ENCODE peak calls at places on chromosomes 5 and 9, in six cellular contexts. C, Z, D, L, F and H are unnamed samples.

GRCh38 chr9:123511326-123511974 is 155.5 kb downstream of the CRB2 start:
- DNase-seq in F (no peak), Z (no peak), C (no peak), L (no peak), D (no peak), H (peak)

GRCh38 chr9:126371007-126371870 is 44.6 kb downstream of the MVB12B start:
- DNase-seq in Z (no peak), F (no peak), D (no peak), L (no peak), C (no peak), H (no peak)

GRCh38 chr9:69885474-69885929 is 64.9 kb downstream of the CFAP95 start:
- DNase-seq in Z (peak), C (no peak), L (no peak), D (no peak), F (no peak), H (no peak)

GRCh38 chr9:115167175-115167574 is 49.2 kb upstream of the TNC start:
- DNase-seq in L (no peak), D (no peak), F (no peak), C (peak), Z (no peak), H (no peak)

GRCh38 chr5:172405226-172405625 is 49.1 kb downstream of the SH3PXD2B start:
- DNase-seq in C (no peak), Z (no peak), F (no peak), L (no peak), D (no peak), H (no peak)

GRCh38 chr5:136439367-136439766 is 74.0 kb upstream of the TRPC7 start:
- DNase-seq in L (no peak), F (no peak), C (no peak), D (no peak), Z (no peak), H (no peak)

GRCh38 chr9:76180541-76180940 is 213.7 kb downstream of the RFK start:
- DNase-seq in D (no peak), C (peak), Z (no peak), F (no peak), L (no peak), H (no peak)

GRCh38 chr9:6007770-6008168 is 7.7 kb downstream of the RANBP6 start:
- DNase-seq in C (peak), L (peak), D (peak), F (peak), Z (peak), H (peak)

GRCh38 chr5:35830587-35830986 is 26.1 kb upstream of the IL7R start:
- DNase-seq in C (no peak), F (no peak), D (no peak), Z (no peak), L (no peak), H (no peak)

GRCh38 chr5:62600560-62601252 is 22.1 kb downstream of the LRRC70 start:
- DNase-seq in D (no peak), Z (peak), C (peak), F (no peak), L (no peak), H (no peak)

GRCh38 chr5:168046163-168046562 is 245.3 kb upstream of the WWC1 start:
- DNase-seq in F (no peak), C (no peak), L (no peak), D (no peak), Z (no peak), H (no peak)

GRCh38 chr5:10854526-10855277 is 93.7 kb upstream of the DAP start:
- DNase-seq in F (no peak), D (no peak), L (no peak), Z (no peak), C (peak), H (no peak)
- TF ChIP-seq CTCF in F (no peak), D (no peak), L (no peak), Z (no peak), C (no peak), H (no peak)

DNA sequence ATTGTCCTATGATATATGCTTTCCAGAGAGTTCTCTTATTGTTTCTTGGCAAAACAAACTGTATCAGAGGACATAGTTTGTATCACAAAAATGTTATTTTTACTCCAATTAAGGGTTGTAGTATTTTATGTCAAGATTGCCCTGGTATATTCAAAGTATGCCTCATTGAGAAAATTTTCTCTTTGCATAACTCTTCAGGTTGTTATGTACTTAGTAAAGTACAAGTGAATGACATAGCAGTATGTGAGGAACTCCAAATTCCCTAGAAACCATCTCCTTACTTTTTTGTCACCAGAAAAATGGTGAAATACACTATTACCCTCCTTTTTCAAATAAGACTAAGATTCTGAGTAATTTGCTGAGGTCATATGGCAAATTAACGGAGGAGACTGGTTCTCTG is 355.3 kb downstream of the NFIB start:
- DNase-seq in L (no peak), D (no peak), Z (no peak), F (no peak), C (no peak), H (no peak)
- TF ChIP-seq CTCF in L (no peak), D (no peak), Z (no peak), F (no peak), C (no peak), H (no peak)

GRCh38 chr5:104139840-104140239 is 577.3 kb upstream of the NUDT12 start:
- DNase-seq in C (no peak), L (no peak), F (no peak), Z (no peak), D (no peak), H (no peak)
- TF ChIP-seq CTCF in C (no peak), L (no peak), F (no peak), Z (no peak), D (no peak), H (no peak)

GRCh38 chr5:110043025-110043424 is 353.3 kb downstream of the MAN2A1 start:
- DNase-seq in C (no peak), L (no peak), F (no peak), Z (no peak), D (no peak), H (no peak)

GRCh38 chr5:110038297-110038997 is 348.7 kb downstream of the MAN2A1 start:
- DNase-seq in D (no peak), F (no peak), L (no peak), C (no peak), Z (no peak), H (no peak)

GRCh38 chr5:110045153-110045552 is 355.4 kb downstream of the MAN2A1 start:
- DNase-seq in C (peak), F (no peak), L (no peak), Z (no peak), D (no peak), H (no peak)

GRCh38 chr5:110040178-110040577 is 350.5 kb downstream of the MAN2A1 start:
- DNase-seq in D (no peak), Z (no peak), C (peak), L (no peak), F (no peak), H (no peak)
- TF ChIP-seq CTCF in D (no peak), Z (no peak), C (no peak), L (no peak), F (no peak), H (no peak)

GRCh38 chr5:33583332-33583731 is 142.6 kb downstream of the TARS1 start:
- DNase-seq in Z (no peak), F (no peak), L (no peak), C (no peak), D (no peak), H (no peak)

GRCh38 chr5:33579163-33579562 is 138.4 kb downstream of the TARS1 start:
- DNase-seq in C (no peak), D (no peak), L (no peak), F (no peak), Z (no peak), H (no peak)

GRCh38 chr5:33576726-33577620 is 136.2 kb downstream of the TARS1 start:
- DNase-seq in D (no peak), Z (no peak), L (no peak), F (no peak), C (no peak), H (no peak)

GRCh38 chr5:33582417-33582816 is 141.7 kb downstream of the TARS1 start:
- DNase-seq in F (no peak), D (no peak), L (no peak), Z (no peak), C (no peak), H (no peak)

DNA sequence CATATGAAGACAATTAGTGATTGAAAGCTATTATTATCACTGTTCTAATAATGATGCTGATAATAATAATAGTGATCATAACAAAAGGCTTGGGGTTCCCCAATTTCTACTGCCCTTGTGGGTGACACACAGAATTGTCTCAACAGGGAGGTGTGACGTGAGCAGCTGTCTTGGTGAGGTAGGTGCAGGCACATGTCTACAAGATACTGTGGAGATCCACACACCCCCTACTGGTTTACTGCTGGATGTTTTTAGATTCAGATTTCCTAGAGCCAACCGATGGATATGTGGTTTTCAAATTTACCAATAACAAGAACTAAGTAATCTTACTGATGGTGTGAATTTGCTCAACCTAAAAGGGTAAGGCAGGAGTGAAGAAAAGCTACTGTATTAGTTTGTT is 139.0 kb downstream of the TARS1 start:
- DNase-seq in L (no peak), D (no peak), F (no peak), C (no peak), Z (no peak), H (no peak)
- TF ChIP-seq CTCF in L (no peak), D (no peak), F (no peak), C (no peak), Z (no peak), H (no peak)